ENCODE peak calls at places on chromosomes 12 and 14, in six cellular contexts. G is pancreas, Y is tibial artery, K is adrenal gland, T is tibial nerve, L is gastrocnemius medialis. X is an unnamed sample. For H3K9me3, the result is how much of the 10 kb centered on the place peaks cover.

GRCh38 chr12:21301-22189 is 45.0 kb upstream of the IQSEC3 start:
- DNase-seq in G (peak), K (no peak), T (no peak), L (no peak), Y (no peak), X (no peak)

GRCh38 chr12:12521044-12521485 is 41.6 kb downstream of the DUSP16 start:
- DNase-seq in T (no peak), G (no peak), Y (no peak), K (no peak), L (no peak), X (no peak)

GRCh38 chr12:31922341-31923062 is 36.7 kb upstream of the RESF1 start:
- DNase-seq in Y (no peak), K (no peak), T (no peak), L (no peak), G (no peak), X (no peak)

GRCh38 chr12:21527451-21528180 is 1.5 kb downstream of the SPX start:
- DNase-seq in T (no peak), K (peak), Y (no peak), L (peak), G (peak), X (no peak)

GRCh38 chr12:93766802-93767523 is 89.8 kb downstream of the CRADD start:
- DNase-seq in L (peak), G (no peak), K (peak), T (no peak), Y (peak), X (no peak)

GRCh38 chr12:106717671-106718070 is 56.8 kb upstream of the RIC8B start:
- DNase-seq in G (no peak), T (no peak), L (no peak), Y (no peak), K (no peak), X (no peak)

GRCh38 chr14:29233188-29233587 is 466.6 kb downstream of the FOXG1 start:
- DNase-seq in T (no peak), K (no peak), G (no peak), Y (no peak), L (no peak), X (no peak)

GRCh38 chr12:54005853-54006699 is 2.7 kb upstream of the HOXC8 start:
- DNase-seq in L (peak), T (peak), K (peak), G (peak), Y (peak), X (peak)

GRCh38 chr14:61662001-61662400 is 33.3 kb upstream of the HIF1A start:
- DNase-seq in L (no peak), T (no peak), G (no peak), Y (no peak), K (no peak), X (no peak)

GRCh38 chr12:55720894-55721444 is 776 bp downstream of the RDH5 start:
- DNase-seq in Y (peak), T (peak), L (peak), K (peak), G (peak), X (peak)

GRCh38 chr12:15787801-15788200 is 1.4 kb downstream of the EPS8 start:
- DNase-seq in T (no peak), Y (no peak), L (no peak), K (no peak), G (no peak), X (no peak)

GRCh38 chr12:32365473-32366064 is 33.8 kb upstream of the FGD4 start:
- DNase-seq in T (no peak), K (peak), L (peak), Y (peak), G (no peak), X (no peak)

GRCh38 chr12:96720363-96720705 is 186.7 kb upstream of the NEDD1 start:
- DNase-seq in G (peak), Y (no peak), K (no peak), T (no peak), L (no peak), X (no peak)

GRCh38 chr14:51333901-51334432 is 93.9 kb downstream of the TMX1 start:
- DNase-seq in G (no peak), Y (no peak), K (no peak), L (no peak), T (no peak), X (no peak)

GRCh38 chr14:106491851-106492250 is 965.5 kb downstream of the TMEM121 start:
- DNase-seq in G (no peak), L (no peak), Y (no peak), K (no peak), T (no peak), X (no peak)

GRCh38 chr12:89895591-89895990 is 187.0 kb upstream of the ATP2B1 start:
- DNase-seq in T (no peak), L (no peak), Y (no peak), K (no peak), G (no peak), X (no peak)

GRCh38 chr12:89949457-89950195 is 241.0 kb upstream of the ATP2B1 start:
- DNase-seq in L (no peak), G (no peak), T (no peak), Y (peak), K (no peak), X (no peak)

GRCh38 chr12:124938606-124939427 is 24.4 kb upstream of the UBC start:
- DNase-seq in Y (peak), G (no peak), T (peak), L (peak), K (peak), X (peak)

GRCh38 chr14:100864960-100865681 is 38.4 kb downstream of the RTL1 start:
- DNase-seq in Y (no peak), K (peak), L (no peak), G (peak), T (no peak), X (no peak)

GRCh38 chr12:60191676-60192359 is 596.0 kb downstream of the SLC16A7 start:
- DNase-seq in K (no peak), Y (no peak), G (no peak), L (no peak), T (no peak), X (no peak)

GRCh38 chr12:101859664-101860607 is 17.4 kb upstream of the DRAM1 start:
- DNase-seq in Y (no peak), G (no peak), L (no peak), T (no peak), K (no peak), X (no peak)

GRCh38 chr12:51898937-51899336 is 8.4 kb upstream of the ACVRL1 start:
- DNase-seq in L (no peak), K (peak), Y (peak), G (no peak), T (no peak), X (no peak)

GRCh38 chr12:94988471-94988870 is 15.0 kb downstream of the NDUFA12 start:
- DNase-seq in L (no peak), G (no peak), Y (no peak), T (no peak), K (no peak), X (no peak)

GRCh38 chr14:51019089-51019488 is 74.8 kb upstream of the PYGL start:
- DNase-seq in G (no peak), K (no peak), L (no peak), T (no peak), Y (no peak), X (no peak)

GRCh38 chr12:109430244-109430643 is 46.9 kb downstream of the KCTD10 start:
- DNase-seq in Y (no peak), L (no peak), G (no peak), T (no peak), K (no peak), X (no peak)

GRCh38 chr14:71539660-71540285 is 392.5 kb upstream of the RGS6 start:
- DNase-seq in K (no peak), G (no peak), Y (no peak), T (no peak), L (no peak), X (no peak)

GRCh38 chr12:14482361-14482760 is 85.3 kb downstream of the PLBD1 start:
- DNase-seq in K (no peak), T (no peak), L (no peak), G (no peak), Y (no peak), X (no peak)

GRCh38 chr14:92503756-92504491 is 9.7 kb upstream of the RIN3 start:
- DNase-seq in T (no peak), G (no peak), K (peak), Y (no peak), L (no peak), X (no peak)

GRCh38 chr12:111056618-111057521 is 136.5 kb upstream of the MYL2 start:
- DNase-seq in L (no peak), K (no peak), G (no peak), Y (no peak), T (no peak), X (no peak)

DNA sequence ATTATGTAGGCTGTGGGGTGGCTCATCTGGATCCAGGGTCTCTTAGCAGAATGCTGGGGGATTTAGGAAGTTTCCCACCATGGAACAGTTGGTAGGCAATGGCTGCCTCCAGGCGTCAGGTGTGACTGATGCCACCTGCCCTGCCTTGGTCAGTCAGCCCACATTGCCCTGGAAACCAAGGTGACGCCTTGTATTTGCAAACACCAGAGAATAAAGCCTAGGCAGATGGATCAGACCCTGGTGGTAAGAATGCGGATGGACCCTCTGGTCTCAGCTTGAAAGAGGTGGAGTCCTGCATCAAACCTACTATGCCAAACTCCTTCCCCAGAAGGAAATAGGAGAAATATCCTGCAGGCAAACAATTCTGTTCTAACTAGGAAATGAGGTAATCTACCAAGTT is 38.2 kb downstream of the NCKAP5L start:
- DNase-seq in Y (no peak), G (no peak), L (no peak), K (no peak), T (no peak), X (no peak)
- TF ChIP-seq CTCF in Y (no peak), G (no peak), L (no peak), K (no peak), T (no peak), X (no peak)

DNA sequence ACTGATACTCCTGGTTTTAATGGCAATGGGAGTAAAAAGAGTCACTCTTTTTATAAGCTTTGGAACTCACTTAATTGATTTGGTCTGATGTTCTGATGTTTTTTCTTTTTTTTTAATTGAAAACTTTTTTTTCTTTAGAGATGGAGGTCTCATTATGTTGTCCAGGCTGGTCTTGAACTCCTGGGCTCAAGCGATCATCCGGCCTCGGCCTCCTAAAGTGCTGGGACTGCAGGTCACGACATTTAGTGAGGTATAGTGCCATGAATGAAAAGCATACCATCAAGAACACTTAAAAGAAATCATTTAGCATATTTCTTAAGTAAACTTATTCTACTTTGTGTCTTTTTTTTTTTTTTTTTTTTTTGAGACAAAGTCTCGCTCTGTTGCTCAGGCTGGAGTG is 12.7 kb upstream of the EID3 start:
- DNase-seq in T (no peak), K (no peak), Y (no peak), G (no peak), L (no peak), X (no peak)
- H3K4me3 ChIP-seq in T (no peak), K (no peak), Y (peak), G (no peak), L (no peak), X (peak)

DNA sequence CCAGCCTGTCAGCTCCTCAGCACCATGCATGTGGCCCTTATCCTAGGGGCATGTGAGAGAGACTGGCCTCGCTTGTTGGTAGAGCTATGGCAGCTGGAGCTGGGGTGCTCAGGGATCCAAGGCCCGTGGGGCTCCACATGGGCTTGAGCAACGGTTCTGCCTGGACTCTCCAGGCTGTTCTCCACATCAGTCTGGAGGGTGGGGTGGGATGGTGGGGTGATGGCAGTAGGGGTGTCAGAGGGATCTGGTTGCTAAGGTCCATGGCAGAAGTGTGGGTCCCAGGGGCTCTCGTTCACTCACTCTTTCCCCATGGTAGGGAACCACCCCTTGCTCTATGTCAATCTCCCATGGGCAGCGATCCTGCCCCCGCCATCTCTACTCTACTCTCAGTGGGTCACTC is 622.6 kb downstream of the LRFN5 start:
- DNase-seq in L (no peak), K (no peak), T (no peak), Y (no peak), G (no peak), X (no peak)
- H3K9me3 ChIP-seq in L (under half), K (under half), T (under half), Y (under half), G (under half), X (under half)

DNA sequence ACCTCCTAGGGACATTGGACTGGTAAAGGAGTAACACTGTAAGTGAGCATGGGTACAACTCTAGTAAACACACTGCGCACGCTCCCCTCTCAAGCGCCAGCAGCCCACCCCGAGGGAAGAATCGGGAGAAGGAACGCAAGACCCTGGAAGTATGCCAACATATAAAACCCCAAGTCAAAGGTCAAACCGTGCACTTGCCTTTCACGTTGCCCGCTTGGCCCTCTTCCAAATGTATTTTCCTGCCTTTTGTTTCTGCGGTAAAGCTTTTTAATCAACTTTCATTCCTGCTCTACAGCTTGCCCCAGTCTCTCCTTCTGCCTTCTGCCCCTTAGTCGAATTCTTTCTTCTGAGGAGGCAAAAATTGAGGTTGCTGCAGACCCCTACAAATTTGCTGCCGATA is 17.6 kb upstream of the CHST11 start:
- DNase-seq in L (no peak), T (no peak), K (no peak), Y (no peak), G (no peak), X (no peak)
- TF ChIP-seq CTCF in L (no peak), T (no peak), K (no peak), Y (no peak), G (no peak), X (no peak)

GRCh38 chr14:89678715-89679220 is 261.7 kb upstream of the FOXN3 start:
- DNase-seq in T (no peak), Y (no peak), G (no peak), K (no peak), L (no peak), X (no peak)

GRCh38 chr14:89684139-89684538 is 267.1 kb upstream of the FOXN3 start:
- DNase-seq in T (no peak), Y (no peak), L (no peak), G (no peak), K (no peak), X (no peak)

GRCh38 chr14:89680156-89680555 is 263.1 kb upstream of the FOXN3 start:
- DNase-seq in K (no peak), G (no peak), T (no peak), L (no peak), Y (no peak), X (no peak)

GRCh38 chr14:89675590-89675989 is 258.6 kb upstream of the FOXN3 start:
- DNase-seq in T (no peak), Y (no peak), L (no peak), K (no peak), G (no peak), X (no peak)

GRCh38 chr14:89681086-89682018 is 264.3 kb upstream of the FOXN3 start:
- DNase-seq in K (no peak), G (no peak), L (no peak), Y (no peak), T (no peak), X (no peak)
- H3K4me3 ChIP-seq in K (no peak), G (no peak), L (no peak), Y (no peak), T (no peak), X (no peak)

GRCh38 chr14:25037032-25037431 is 12.9 kb downstream of the STXBP6 start:
- DNase-seq in L (no peak), G (no peak), Y (no peak), K (no peak), T (no peak), X (no peak)

GRCh38 chr14:25034803-25035681 is 14.9 kb downstream of the STXBP6 start:
- DNase-seq in G (no peak), K (no peak), Y (no peak), T (no peak), L (no peak), X (no peak)

GRCh38 chr14:25041484-25041883 is 8.5 kb downstream of the STXBP6 start:
- DNase-seq in Y (no peak), L (no peak), K (no peak), G (no peak), T (no peak), X (no peak)

GRCh38 chr14:25039933-25040332 is 10.0 kb downstream of the STXBP6 start:
- DNase-seq in T (no peak), L (no peak), K (no peak), G (no peak), Y (no peak), X (no peak)

GRCh38 chr14:25038044-25038668 is 11.8 kb downstream of the STXBP6 start:
- DNase-seq in T (no peak), K (no peak), G (no peak), L (no peak), Y (no peak), X (no peak)
- H3K9me3 ChIP-seq in T (under half), K (under half), G (under half), L (under half), Y (under half), X (under half)

DNA sequence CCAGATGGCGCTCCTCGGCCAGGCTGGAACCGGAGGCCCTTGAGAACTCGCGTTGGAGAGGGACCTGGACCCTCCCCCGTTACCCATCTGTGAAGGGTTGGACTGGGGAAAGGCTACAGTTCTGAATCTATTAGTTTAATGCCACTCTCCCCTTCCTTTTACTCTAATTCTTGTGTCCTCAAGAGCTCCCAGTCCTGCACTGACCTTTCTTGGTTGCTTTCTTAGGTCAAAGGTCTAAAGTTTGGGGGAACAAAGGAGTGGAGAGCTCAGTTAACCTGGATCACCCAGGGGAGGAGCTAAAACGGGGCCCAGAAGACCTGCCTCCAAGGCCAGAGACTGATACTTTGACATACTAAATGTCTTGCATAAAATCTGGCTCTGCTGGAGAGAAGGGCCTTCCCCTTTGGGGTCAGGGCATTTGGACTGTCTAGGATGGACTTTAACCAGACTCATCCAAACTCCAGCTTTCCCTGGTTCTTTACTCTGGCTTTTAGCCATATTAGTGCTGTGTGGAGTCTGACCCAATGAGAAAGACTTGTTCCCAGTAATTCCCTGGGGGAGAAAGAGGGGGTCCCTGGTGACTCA is 923 bp upstream of the MLF2 start:
- DNase-seq in T (no peak), Y (no peak), G (no peak), L (no peak), K (no peak), X (no peak)
- TF ChIP-seq CTCF in T (no peak), Y (no peak), G (no peak), L (peak), K (peak), X (peak)

DNA sequence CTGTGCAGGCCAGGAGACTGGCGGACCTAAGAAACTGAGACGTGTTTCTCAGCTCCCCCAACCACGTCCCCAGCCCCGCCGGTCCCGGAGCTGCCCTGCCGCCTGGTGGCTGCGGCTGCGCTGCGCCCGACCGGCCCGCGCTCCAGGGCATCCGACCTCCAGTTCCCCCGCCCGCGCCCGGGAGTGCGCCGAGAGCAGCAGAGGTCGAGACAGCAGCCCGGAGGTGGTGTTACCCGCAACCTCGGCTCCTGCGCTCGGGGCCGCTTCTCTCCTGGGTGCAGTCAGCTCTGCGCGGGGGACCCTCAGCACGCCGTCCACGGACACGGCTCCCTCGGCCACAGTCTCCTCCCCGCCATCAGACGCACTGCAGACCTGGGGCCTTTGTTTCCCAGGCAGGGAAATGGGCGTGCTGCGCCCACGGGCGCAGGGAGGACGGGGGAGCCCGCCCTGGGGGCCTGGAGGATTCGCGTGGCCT is 21.6 kb upstream of the GPR132 start:
- DNase-seq in G (peak), L (no peak), T (peak), K (peak), Y (peak), X (no peak)
- H3K4me3 ChIP-seq in G (peak), L (peak), T (peak), K (no peak), Y (peak), X (peak)

GRCh38 chr12:133135747-133136146 is 5.3 kb downstream of the ZNF10 start:
- DNase-seq in T (no peak), G (no peak), Y (no peak), L (no peak), K (no peak), X (no peak)

GRCh38 chr12:133130038-133130807 is at the start of the genes ZNF10 and ZNF891:
- DNase-seq in L (peak), G (peak), Y (peak), K (peak), T (peak), X (peak)

GRCh38 chr12:133129368-133130037 is 571 bp downstream of the ZNF891 start:
- DNase-seq in L (no peak), K (peak), T (no peak), Y (no peak), G (no peak), X (no peak)

DNA sequence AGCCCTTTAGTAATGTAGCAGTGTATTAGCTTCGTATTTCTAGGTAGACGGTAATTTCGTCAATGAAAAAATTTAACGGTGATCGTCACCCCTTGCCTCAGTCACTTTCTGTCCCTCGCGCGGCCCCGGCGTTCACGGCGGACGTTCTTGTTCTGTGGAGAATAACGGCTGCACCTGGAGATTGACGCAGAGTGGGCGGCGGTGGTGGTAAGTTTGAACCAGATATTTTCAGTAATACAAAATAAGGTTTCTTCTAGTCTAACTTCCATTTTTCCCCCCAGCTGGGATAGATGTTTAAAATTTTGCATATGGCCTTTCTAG is 341 bp downstream of the ZNF10 start:
- DNase-seq in G (peak), L (peak), Y (peak), T (no peak), K (peak), X (no peak)
- H3K9me3 ChIP-seq in G (under half), L (under half), Y (under half), T (under half), K (under half), X (half or more)

X was measured in thoracic aorta.